ENCODE peak calls at places on chromosomes 2 and 18, in four cellular contexts. One of them, this sample, is unnamed.

GRCh38 chr18:58988595-58988994 is 123.9 kb downstream of the ZNF532 start:
- DNase-seq in dermis blood vessel endothelial cell: no peak
- DNase-seq in aorta: no peak
- DNase-seq in activated effector memory CD4-positive, alpha-beta T cell treated with anti-CD3 and anti-CD28 coated beads, Interleukin-2, amount 50 U/mL, for 16 hours: no peak
- DNase-seq in this sample: no peak

GRCh38 chr2:12819098-12819465 is 102.3 kb downstream of the TRIB2 start:
- DNase-seq in dermis blood vessel endothelial cell: peak; percentile 99
- DNase-seq in aorta: no peak
- DNase-seq in activated effector memory CD4-positive, alpha-beta T cell treated with anti-CD3 and anti-CD28 coated beads, Interleukin-2, amount 50 U/mL, for 16 hours: no peak
- DNase-seq in this sample: no peak

GRCh38 chr18:58714259-58714658 is 43.0 kb downstream of the MALT1 start:
- DNase-seq in dermis blood vessel endothelial cell: no peak
- DNase-seq in aorta: no peak
- DNase-seq in activated effector memory CD4-positive, alpha-beta T cell treated with anti-CD3 and anti-CD28 coated beads, Interleukin-2, amount 50 U/mL, for 16 hours: no peak
- DNase-seq in this sample: no peak

GRCh38 chr2:183840061-183840584 is 715.9 kb downstream of the NUP35 start:
- DNase-seq in dermis blood vessel endothelial cell: no peak
- DNase-seq in aorta: no peak
- DNase-seq in activated effector memory CD4-positive, alpha-beta T cell treated with anti-CD3 and anti-CD28 coated beads, Interleukin-2, amount 50 U/mL, for 16 hours: no peak
- DNase-seq in this sample: no peak

GRCh38 chr2:170930132-170931109 is 1.4 kb downstream of the GORASP2 start:
- DNase-seq in dermis blood vessel endothelial cell: peak; percentile 49
- DNase-seq in aorta: no peak
- DNase-seq in activated effector memory CD4-positive, alpha-beta T cell treated with anti-CD3 and anti-CD28 coated beads, Interleukin-2, amount 50 U/mL, for 16 hours: peak; percentile 86
- DNase-seq in this sample: no peak

GRCh38 chr18:5975111-5975622 is 79.8 kb upstream of the TMEM200C start:
- DNase-seq in dermis blood vessel endothelial cell: no peak
- DNase-seq in aorta: no peak
- DNase-seq in activated effector memory CD4-positive, alpha-beta T cell treated with anti-CD3 and anti-CD28 coated beads, Interleukin-2, amount 50 U/mL, for 16 hours: no peak
- DNase-seq in this sample: no peak

GRCh38 chr2:222548997-222549396 is 106.9 kb downstream of the FARSB start:
- DNase-seq in dermis blood vessel endothelial cell: no peak
- DNase-seq in aorta: no peak
- DNase-seq in activated effector memory CD4-positive, alpha-beta T cell treated with anti-CD3 and anti-CD28 coated beads, Interleukin-2, amount 50 U/mL, for 16 hours: no peak
- DNase-seq in this sample: no peak

GRCh38 chr2:229350117-229350805 is 79.2 kb upstream of the PID1 start:
- DNase-seq in dermis blood vessel endothelial cell: no peak
- DNase-seq in aorta: no peak
- DNase-seq in activated effector memory CD4-positive, alpha-beta T cell treated with anti-CD3 and anti-CD28 coated beads, Interleukin-2, amount 50 U/mL, for 16 hours: no peak
- DNase-seq in this sample: no peak

GRCh38 chr18:2002604-2003003 is 568.7 kb downstream of the METTL4 start:
- DNase-seq in dermis blood vessel endothelial cell: no peak
- DNase-seq in aorta: no peak
- DNase-seq in activated effector memory CD4-positive, alpha-beta T cell treated with anti-CD3 and anti-CD28 coated beads, Interleukin-2, amount 50 U/mL, for 16 hours: no peak
- DNase-seq in this sample: no peak

GRCh38 chr2:98683728-98684127 is 47.2 kb downstream of the MGAT4A start:
- DNase-seq in dermis blood vessel endothelial cell: peak; percentile 74
- DNase-seq in aorta: no peak
- DNase-seq in activated effector memory CD4-positive, alpha-beta T cell treated with anti-CD3 and anti-CD28 coated beads, Interleukin-2, amount 50 U/mL, for 16 hours: no peak
- DNase-seq in this sample: no peak

GRCh38 chr2:165113414-165113813 is 90.4 kb downstream of the SCN3A start:
- DNase-seq in dermis blood vessel endothelial cell: no peak
- DNase-seq in aorta: no peak
- DNase-seq in activated effector memory CD4-positive, alpha-beta T cell treated with anti-CD3 and anti-CD28 coated beads, Interleukin-2, amount 50 U/mL, for 16 hours: no peak
- DNase-seq in this sample: no peak

GRCh38 chr2:23636412-23636811 is 251.4 kb downstream of the KLHL29 start:
- DNase-seq in dermis blood vessel endothelial cell: peak; percentile 55
- DNase-seq in aorta: peak; percentile 79
- DNase-seq in activated effector memory CD4-positive, alpha-beta T cell treated with anti-CD3 and anti-CD28 coated beads, Interleukin-2, amount 50 U/mL, for 16 hours: no peak
- DNase-seq in this sample: no peak

GRCh38 chr2:27326536-27326935 is 3.6 kb upstream of the MPV17 start:
- DNase-seq in dermis blood vessel endothelial cell: no peak
- DNase-seq in aorta: no peak
- DNase-seq in activated effector memory CD4-positive, alpha-beta T cell treated with anti-CD3 and anti-CD28 coated beads, Interleukin-2, amount 50 U/mL, for 16 hours: no peak
- DNase-seq in this sample: no peak

GRCh38 chr2:8633735-8634313 is 48.0 kb upstream of the ID2 start:
- DNase-seq in dermis blood vessel endothelial cell: no peak
- DNase-seq in aorta: peak; percentile 55
- DNase-seq in activated effector memory CD4-positive, alpha-beta T cell treated with anti-CD3 and anti-CD28 coated beads, Interleukin-2, amount 50 U/mL, for 16 hours: no peak
- DNase-seq in this sample: no peak

This sample was measured in dorsolateral prefrontal cortex.